ENCODE peak calls at places on chromosomes 5 and 9, in nine cellular contexts. X is GM10248; A is activated CD4-positive, CD25-positive, alpha-beta regulatory T cell; R is activated CD4-positive, alpha-beta T cell treated with anti-CD3 and anti-CD28 coated beads, Interleukin-2, amount 50 U/mL, for 1 hour; V is activated CD8-positive, alpha-beta memory T cell treated with anti-CD3 and anti-CD28 coated beads for 4 hours; J is nucleus accumbens; C is Right ventricle myocardium inferior; I is GM12865; E is activated T-cell treated with anti-CD3 and anti-CD28 coated beads for 48 hours. P is an unnamed sample.

GRCh38 chr5:68303754-68304420 is 88.3 kb downstream of the PIK3R1 start:
- DNase-seq in X (no peak), A (no peak), R (no peak), V (no peak), J (no peak), C (no peak), I (no peak), E (no peak), P (no peak)

GRCh38 chr5:156181656-156182055 is 145.3 kb upstream of the SGCD start:
- DNase-seq in X (no peak), A (no peak), R (no peak), V (no peak), J (no peak), C (no peak), I (no peak), E (no peak), P (no peak)

GRCh38 chr5:175847503-175847902 is 23.9 kb upstream of the CPLX2 start:
- DNase-seq in X (peak; percentile 32), A (no peak), R (no peak), V (no peak), J (no peak), C (no peak), I (peak; percentile 19), E (no peak), P (no peak)

GRCh38 chr5:57002959-57003485 is 51.1 kb upstream of the MIER3 start:
- DNase-seq in X (no peak), A (no peak), R (no peak), V (no peak), J (no peak), C (no peak), I (no peak), E (no peak), P (no peak)

GRCh38 chr5:126098330-126099017 is 324.7 kb upstream of the GRAMD2B start:
- DNase-seq in X (no peak), A (no peak), R (no peak), V (no peak), J (no peak), C (no peak), I (no peak), E (no peak), P (no peak)

GRCh38 chr9:92535940-92536850 is at the start of gene ECM2:
- DNase-seq in X (no peak), A (no peak), R (no peak), V (no peak), J (no peak), C (no peak), I (no peak), E (no peak), P (no peak)

GRCh38 chr5:41115281-41115680 is 44.1 kb upstream of the MROH2B start:
- DNase-seq in X (no peak), A (no peak), R (no peak), V (no peak), J (no peak), C (no peak), I (no peak), E (no peak), P (no peak)

GRCh38 chr9:123167474-123167873 is 100.9 kb downstream of the STRBP start:
- DNase-seq in X (no peak), A (no peak), R (no peak), V (no peak), J (no peak), C (no peak), I (no peak), E (no peak), P (no peak)

GRCh38 chr5:114243281-114243982 is 118.4 kb upstream of the KCNN2 start:
- DNase-seq in X (no peak), A (no peak), R (no peak), V (no peak), J (no peak), C (no peak), I (no peak), E (no peak), P (no peak)

GRCh38 chr5:77322406-77322805 is 111.9 kb downstream of the PDE8B start:
- DNase-seq in X (no peak), A (no peak), R (no peak), V (no peak), J (no peak), C (no peak), I (no peak), E (no peak), P (no peak)

GRCh38 chr5:154078305-154078704 is 39.5 kb downstream of the MFAP3 start:
- DNase-seq in X (no peak), A (no peak), R (no peak), V (no peak), J (no peak), C (no peak), I (no peak), E (no peak), P (no peak)

P was measured in memory B cell.